ENCODE peak calls at places on chromosomes 16 and 17, in five cellular contexts. Z, G, U, X and R are unnamed samples.
A peak's percentile ranks its signal among the peaks of the same experiment; 100 is the strongest.

GRCh38 chr16:88306860-88307545 is 75.8 kb upstream of the ZNF469 start:
- DNase-seq in U (no peak), G (no peak), Z (no peak), X (peak; percentile 33), R (peak; percentile 80)

GRCh38 chr16:57166951-57167350 is 18.9 kb downstream of the PSME3IP1 start:
- DNase-seq in X (no peak), Z (no peak), U (no peak), G (no peak), R (no peak)

GRCh38 chr16:30748634-30749445 is 615 bp downstream of the PHKG2 start:
- DNase-seq in X (no peak), G (no peak), Z (no peak), U (peak; percentile 73), R (peak; percentile 60)

GRCh38 chr16:11402051-11402744 is 56.9 kb downstream of the RMI2 start:
- DNase-seq in Z (no peak), U (peak; percentile 32), G (no peak), X (no peak), R (peak; percentile 75)

GRCh38 chr17:44995602-44996001 is 27.5 kb upstream of the C1QL1 start:
- DNase-seq in U (no peak), Z (no peak), G (no peak), X (no peak), R (no peak)

GRCh38 chr17:57875109-57876022 is 25.5 kb upstream of the MRPS23 start:
- DNase-seq in X (peak; percentile 79), Z (no peak), U (peak; percentile 98), G (no peak), R (peak; percentile 91)

GRCh38 chr17:56297142-56297541 is 143.9 kb downstream of the ANKFN1 start:
- DNase-seq in X (no peak), G (no peak), U (no peak), Z (no peak), R (no peak)

GRCh38 chr17:28643979-28644781 is 778 bp downstream of the BLTP2 start:
- DNase-seq in U (peak; percentile 72), Z (peak; percentile 56), G (no peak), X (peak; percentile 21), R (peak; percentile 80)

GRCh38 chr16:2596747-2597559 is 59.1 kb downstream of the PDPK1 start:
- DNase-seq in U (no peak), X (no peak), G (no peak), Z (no peak), R (no peak)

GRCh38 chr17:17391575-17392370 is 85.0 kb upstream of the MED9 start:
- DNase-seq in X (no peak), G (peak; percentile 66), Z (no peak), U (no peak), R (no peak)

GRCh38 chr17:19470529-19471261 is 59.7 kb downstream of the RNF112 start:
- DNase-seq in X (peak; percentile 64), G (no peak), Z (peak; percentile 72), U (no peak), R (peak; percentile 39)

GRCh38 chr16:27458196-27458728 is 56.3 kb downstream of the IL21R start:
- DNase-seq in U (no peak), G (no peak), X (no peak), Z (no peak), R (no peak)

GRCh38 chr17:4177732-4178131 is 34.7 kb downstream of the CYB5D2 start:
- DNase-seq in X (no peak), U (no peak), Z (no peak), G (no peak), R (no peak)

GRCh38 chr17:19766421-19767270 is 18.5 kb upstream of the ALDH3A1 start:
- DNase-seq in U (peak; percentile 71), G (peak; percentile 71), X (peak; percentile 78), Z (peak; percentile 31), R (peak; percentile 68)

GRCh38 chr16:2767891-2768290 is 9.2 kb downstream of the ELOB start:
- DNase-seq in X (no peak), G (no peak), Z (no peak), U (no peak), R (peak; percentile 81)

GRCh38 chr17:1995321-1996242 is 29.6 kb downstream of the RTN4RL1 start:
- DNase-seq in Z (no peak), G (no peak), X (peak; percentile 30), U (no peak), R (no peak)

GRCh38 chr17:81395600-81396277 is 482 bp downstream of the BAHCC1 start:
- DNase-seq in G (no peak), X (no peak), U (no peak), Z (no peak), R (no peak)

GRCh38 chr17:7987112-7987893 is 15.1 kb upstream of the GUCY2D start:
- DNase-seq in Z (no peak), X (no peak), U (no peak), G (no peak), R (peak; percentile 16)

GRCh38 chr16:67910162-67910561 is 17.1 kb downstream of the PSKH1 start:
- DNase-seq in Z (no peak), G (no peak), U (no peak), X (no peak), R (no peak)

GRCh38 chr17:4938670-4939553 is 934 bp downstream of the SLC25A11 start:
- DNase-seq in Z (no peak), G (no peak), X (no peak), U (no peak), R (no peak)

GRCh38 chr16:68668266-68668665 is 23.2 kb downstream of the CDH3 start:
- DNase-seq in X (no peak), Z (no peak), G (no peak), U (no peak), R (no peak)

GRCh38 chr16:76535-77272 is 1.3 kb upstream of the MPG start:
- DNase-seq in Z (no peak), X (peak; percentile 49), G (no peak), U (peak; percentile 49), R (peak; percentile 63)

GRCh38 chr17:3801043-3801746 is at the start of gene ITGAE:
- DNase-seq in U (no peak), X (no peak), G (no peak), Z (no peak), R (peak; percentile 11)

GRCh38 chr17:22490399-22490798 is 798.1 kb downstream of the KCNJ18 start:
- DNase-seq in G (no peak), U (no peak), Z (no peak), X (no peak), R (no peak)

GRCh38 chr16:66670691-66671090 is 25.9 kb downstream of the CMTM4 start:
- DNase-seq in U (no peak), X (no peak), Z (no peak), G (no peak), R (no peak)

GRCh38 chr17:64661731-64661980 is 451 bp downstream of the SMURF2 start:
- DNase-seq in G (no peak), X (no peak), U (no peak), Z (no peak), R (peak; percentile 43)

GRCh38 chr16:74606521-74607309 is at the start of gene GLG1:
- DNase-seq in Z (peak; percentile 57), G (peak; percentile 86), U (peak; percentile 96), X (peak; percentile 91), R (peak; percentile 88)

GRCh38 chr16:74699666-74700065 is 996 bp downstream of the MLKL start:
- DNase-seq in U (no peak), X (no peak), Z (no peak), G (no peak), R (no peak)

GRCh38 chr17:10513284-10514067 is 4.9 kb downstream of the MYH1 start:
- DNase-seq in X (peak; percentile 13), G (no peak), U (no peak), Z (no peak), R (no peak)

GRCh38 chr17:64357191-64357981 is 33.3 kb downstream of the PECAM1 start:
- DNase-seq in U (peak; percentile 36), Z (no peak), G (no peak), X (peak; percentile 55), R (no peak)

GRCh38 chr16:89357055-89357454 is 133.3 kb downstream of the ANKRD11 start:
- DNase-seq in Z (no peak), G (peak; percentile 75), X (no peak), U (peak; percentile 83), R (no peak)

GRCh38 chr17:62626719-62627218 is 701 bp upstream of the MRC2 start:
- DNase-seq in X (peak; percentile 56), U (peak; percentile 91), G (no peak), Z (no peak), R (no peak)